ENCODE peak calls at places on chromosomes 3 and 15, in ten cellular contexts. M is AG09309, Q is ureter, U is NCI-H187 treated with DMSO at 0.1 percent for 48 hours, W is NCI-H2081, Y is SK-MEL-5, J is RKO, R is suprapubic skin, T is stomach, V is pons. N is an unnamed sample.

GRCh38 chr15:67955256-67955655 is 98.9 kb upstream of the PIAS1 start:
- DNase-seq in M (no peak), Q (no peak), U (no peak), W (no peak), Y (no peak), J (no peak), R (no peak), T (no peak), V (no peak), N (no peak)

GRCh38 chr15:45314960-45315359 is 62.9 kb downstream of the SLC28A2 start:
- DNase-seq in M (no peak), Q (peak; percentile 47), U (no peak), W (no peak), Y (peak; percentile 92), J (no peak), R (no peak), T (no peak), V (peak; percentile 69), N (no peak)

GRCh38 chr3:87088984-87089841 is 98.3 kb upstream of the VGLL3 start:
- DNase-seq in M (peak; percentile 76), Q (peak; percentile 72), U (no peak), W (peak; percentile 26), Y (no peak), J (no peak), R (peak; percentile 84), T (peak; percentile 36), V (peak; percentile 97), N (peak; percentile 32)

GRCh38 chr3:42079701-42080323 is 11.3 kb upstream of the TRAK1 start:
- DNase-seq in M (no peak), Q (no peak), U (no peak), W (no peak), Y (no peak), J (no peak), R (no peak), T (no peak), V (no peak), N (no peak)

GRCh38 chr15:34795267-34796081 is at the start of gene ACTC1:
- DNase-seq in M (no peak), Q (peak; percentile 56), U (no peak), W (no peak), Y (no peak), J (no peak), R (no peak), T (peak; percentile 27), V (no peak), N (peak; percentile 55)

GRCh38 chr15:71051539-71051938 is 63.7 kb upstream of the THSD4 start:
- DNase-seq in M (no peak), Q (no peak), U (no peak), W (no peak), Y (peak; percentile 5), J (no peak), R (no peak), T (no peak), V (peak; percentile 31), N (no peak)

GRCh38 chr3:171345112-171345843 is 114.9 kb downstream of the TNIK start:
- DNase-seq in M (no peak), Q (no peak), U (no peak), W (no peak), Y (no peak), J (no peak), R (no peak), T (no peak), V (no peak), N (no peak)

GRCh38 chr3:139975592-139976360 is 40.8 kb downstream of the CLSTN2 start:
- DNase-seq in M (no peak), Q (no peak), U (no peak), W (no peak), Y (no peak), J (no peak), R (no peak), T (no peak), V (no peak), N (no peak)

GRCh38 chr3:115071611-115072010 is 75.5 kb downstream of the ZBTB20 start:
- DNase-seq in M (peak; percentile 55), Q (no peak), U (no peak), W (no peak), Y (no peak), J (no peak), R (no peak), T (no peak), V (peak; percentile 93), N (no peak)

GRCh38 chr3:157121522-157121921 is 38.4 kb downstream of the CCNL1 start:
- DNase-seq in M (no peak), Q (no peak), U (no peak), W (no peak), Y (no peak), J (no peak), R (no peak), T (no peak), V (no peak), N (no peak)

GRCh38 chr15:40787344-40787841 is 17.6 kb downstream of the C15orf62 start:
- DNase-seq in M (peak; percentile 83), Q (peak; percentile 85), U (no peak), W (peak; percentile 97), Y (no peak), J (no peak), R (no peak), T (peak; percentile 88), V (no peak), N (no peak)

GRCh38 chr15:100111103-100112060 is 230.4 kb downstream of the ADAMTS17 start:
- DNase-seq in M (peak; percentile 59), Q (peak; percentile 75), U (no peak), W (peak; percentile 16), Y (peak; percentile 5), J (peak; percentile 54), R (peak; percentile 78), T (peak; percentile 28), V (peak; percentile 92), N (peak; percentile 60)

GRCh38 chr3:198028718-198029117 is 68.7 kb downstream of the LMLN start:
- DNase-seq in M (peak; percentile 14), Q (no peak), U (no peak), W (no peak), Y (no peak), J (no peak), R (no peak), T (no peak), V (no peak), N (no peak)

N was measured in gastrocnemius medialis.